ENCODE peak calls at places on chromosomes 3 and 15, in four cellular contexts. L is CD8-positive, alpha-beta T cell; X is prostate gland; J is psoas muscle. D is an unnamed sample.
A peak's percentile ranks its signal among the peaks of the same experiment; 100 is the strongest.

GRCh38 chr15:59995568-59996349 is 8.4 kb upstream of the FOXB1 start:
- DNase-seq in J (no peak), L (no peak), X (no peak), D (no peak)

GRCh38 chr15:44861439-44861910 is 95.0 kb upstream of the TERB2 start:
- DNase-seq in J (no peak), L (no peak), X (no peak), D (no peak)

GRCh38 chr3:4394048-4394447 is 73.0 kb downstream of the SUMF1 start:
- DNase-seq in J (no peak), L (peak; percentile 32), X (no peak), D (no peak)

GRCh38 chr3:17730318-17730967 is 12.0 kb downstream of the TBC1D5 start:
- DNase-seq in X (no peak), J (no peak), L (no peak), D (no peak)

GRCh38 chr15:90530250-90531051 is 728 bp downstream of the CRTC3 start:
- DNase-seq in X (peak; percentile 45), L (peak; percentile 59), J (peak; percentile 57), D (peak; percentile 18)

GRCh38 chr3:173371848-173372487 is 25.6 kb upstream of the NLGN1 start:
- DNase-seq in X (peak; percentile 5), L (no peak), J (no peak), D (no peak)

GRCh38 chr3:170320471-170321121 is 36.9 kb upstream of the SKIL start:
- DNase-seq in X (no peak), L (no peak), J (no peak), D (no peak)

GRCh38 chr3:188962253-188963247 is 209.2 kb upstream of the TPRG1 start:
- DNase-seq in L (no peak), J (no peak), X (no peak), D (no peak)

GRCh38 chr3:2923390-2923789 is 186.8 kb downstream of the IL5RA start:
- DNase-seq in L (no peak), X (no peak), J (no peak), D (no peak)

GRCh38 chr3:172259726-172260248 is 188.5 kb downstream of the GHSR start:
- DNase-seq in L (no peak), J (no peak), X (no peak), D (no peak)

GRCh38 chr3:185693985-185694675 is 108.0 kb downstream of the SENP2 start:
- DNase-seq in X (no peak), J (no peak), L (no peak), D (no peak)

GRCh38 chr3:50453907-50454306 is 49.5 kb downstream of the CACNA2D2 start:
- DNase-seq in L (no peak), J (no peak), X (no peak), D (no peak)

GRCh38 chr3:9064251-9064650 is 101.0 kb upstream of the RAD18 start:
- DNase-seq in L (no peak), J (no peak), X (no peak), D (no peak)

GRCh38 chr3:120772081-120772480 is 29.5 kb downstream of the GTF2E1 start:
- DNase-seq in L (no peak), J (no peak), X (no peak), D (no peak)

GRCh38 chr15:35713733-35714132 is 167.8 kb upstream of the DPH6 start:
- DNase-seq in L (no peak), J (no peak), X (no peak), D (no peak)

GRCh38 chr3:110180733-110181132 is 843.4 kb upstream of the DPPA4 start:
- DNase-seq in X (no peak), J (peak; percentile 12), L (no peak), D (no peak)

GRCh38 chr3:115975353-115975752 is 352.0 kb downstream of the GAP43 start:
- DNase-seq in L (no peak), X (no peak), J (no peak), D (no peak)

GRCh38 chr3:13595001-13595421 is 46.1 kb downstream of the FBLN2 start:
- DNase-seq in L (no peak), X (no peak), J (no peak), D (no peak)

GRCh38 chr3:49802719-49803463 is at the start of gene INKA1:
- DNase-seq in X (peak; percentile 89), L (peak; percentile 90), J (peak; percentile 90), D (peak; percentile 88)

GRCh38 chr15:37576952-37577351 is 357.5 kb upstream of the TMCO5A start:
- DNase-seq in L (no peak), J (no peak), X (no peak), D (no peak)

GRCh38 chr3:20037255-20037996 is 2.8 kb upstream of the KAT2B start:
- DNase-seq in X (no peak), J (no peak), L (no peak), D (no peak)

GRCh38 chr3:58521002-58521670 is 15.9 kb downstream of the ACOX2 start:
- DNase-seq in X (no peak), L (no peak), J (no peak), D (no peak)

GRCh38 chr3:188369526-188369925 is 215.6 kb downstream of the LPP start:
- DNase-seq in J (no peak), X (no peak), L (no peak), D (no peak)

GRCh38 chr15:58043192-58043903 is 22.2 kb downstream of the ALDH1A2 start:
- DNase-seq in X (peak; percentile 27), L (peak; percentile 44), J (peak; percentile 21), D (no peak)

GRCh38 chr3:64300790-64301423 is 75.6 kb upstream of the PRICKLE2 start:
- DNase-seq in L (no peak), X (no peak), J (no peak), D (no peak)

GRCh38 chr15:90681480-90681879 is 35.7 kb upstream of the BLM start:
- DNase-seq in X (no peak), L (no peak), J (peak; percentile 38), D (no peak)

GRCh38 chr15:46815765-46816164 is 901.5 kb upstream of the SEMA6D start:
- DNase-seq in L (no peak), J (no peak), X (no peak), D (no peak)

GRCh38 chr3:140902791-140903190 is 38.8 kb upstream of the SLC25A36 start:
- DNase-seq in J (no peak), X (no peak), L (no peak), D (no peak)

GRCh38 chr3:168090306-168091085 is 5.2 kb downstream of the GOLIM4 start:
- DNase-seq in X (no peak), L (no peak), J (no peak), D (no peak)

GRCh38 chr3:149020196-149020838 is 29.0 kb downstream of the GYG1 start:
- DNase-seq in J (peak; percentile 25), X (no peak), L (no peak), D (no peak)

GRCh38 chr3:181735921-181736320 is 24.2 kb downstream of the SOX2 start:
- DNase-seq in L (no peak), J (no peak), X (no peak), D (no peak)

GRCh38 chr3:59451041-59451763 is 401.4 kb upstream of the CFAP20DC start:
- DNase-seq in J (no peak), L (peak; percentile 58), X (no peak), D (peak; percentile 97)

GRCh38 chr15:65411470-65412071 is 11.2 kb downstream of the IGDCC4 start:
- DNase-seq in X (no peak), J (no peak), L (no peak), D (no peak)

GRCh38 chr15:80991446-80991845 is 1.8 kb upstream of the MESD start:
- DNase-seq in L (no peak), X (no peak), J (peak; percentile 61), D (no peak)

GRCh38 chr3:97821413-97821809 is 400 bp upstream of the CRYBG3 start:
- DNase-seq in X (peak; percentile 19), L (peak; percentile 54), J (peak; percentile 49), D (no peak)
- H3K27ac ChIP-seq in X (peak overlapping the region; percentile 79), L (peak overlapping the region; percentile 11), J (peak overlapping the region; percentile 93), D (peak overlapping the region; percentile 53)

GRCh38 chr15:41779662-41780157 is 5.4 kb downstream of the MAPKBP1 start:
- DNase-seq in J (no peak), X (no peak), L (no peak), D (no peak)

GRCh38 chr15:41778503-41778902 is 4.2 kb downstream of the MAPKBP1 start:
- DNase-seq in L (no peak), X (no peak), J (no peak), D (no peak)

GRCh38 chr15:41774873-41775417 is 661 bp downstream of the MAPKBP1 start:
- DNase-seq in L (peak; percentile 16), X (no peak), J (no peak), D (no peak)

GRCh38 chr15:41775651-41776050 is 1.4 kb downstream of the MAPKBP1 start:
- DNase-seq in L (no peak), X (no peak), J (no peak), D (no peak)

DNA sequence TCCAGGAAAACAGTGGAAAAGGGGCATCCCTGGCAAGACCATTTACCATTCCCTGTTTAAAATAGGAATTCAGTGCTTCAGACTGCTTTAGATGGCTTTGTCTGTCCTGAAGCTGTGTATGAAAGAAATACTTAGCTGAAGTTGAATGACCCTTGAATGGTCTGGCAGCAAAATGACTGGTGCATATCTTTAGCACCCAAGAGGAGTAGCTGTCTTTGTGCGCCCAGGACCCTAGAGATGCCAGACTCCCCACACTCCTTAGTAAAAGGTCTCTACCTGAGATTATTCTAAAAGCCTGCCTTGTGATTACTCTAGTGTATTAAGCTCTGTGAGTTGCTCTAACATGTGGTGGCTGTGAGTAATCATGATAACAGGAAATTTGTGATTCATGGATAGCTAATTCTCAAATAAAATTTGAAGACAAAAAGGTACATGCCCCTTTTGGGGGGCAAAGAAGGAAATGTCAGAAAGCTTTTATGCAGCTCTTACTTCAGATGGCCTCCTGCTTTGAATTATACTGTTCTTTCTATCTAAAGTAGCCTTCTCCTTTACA is 3.2 kb downstream of the MAPKBP1 start:
- DNase-seq in X (no peak), J (no peak), L (no peak), D (no peak)
- H3K4me1 ChIP-seq in X (no peaks in the 10 kb centered on the region), J (peaks cover 42% of the 10 kb centered on the region), L (peaks cover 46% of the 10 kb centered on the region), D (peaks cover 50% of the 10 kb centered on the region)

GRCh38 chr3:87313641-87314040 is 37.3 kb upstream of the POU1F1 start:
- DNase-seq in J (no peak), L (no peak), X (no peak), D (no peak)

GRCh38 chr3:87320748-87321634 is 44.6 kb upstream of the POU1F1 start:
- DNase-seq in J (no peak), L (no peak), X (no peak), D (no peak)

GRCh38 chr3:87324609-87325008 is 48.2 kb upstream of the POU1F1 start:
- DNase-seq in X (no peak), L (no peak), J (no peak), D (no peak)

GRCh38 chr3:87317779-87318178 is 41.4 kb upstream of the POU1F1 start:
- DNase-seq in X (no peak), L (no peak), J (no peak), D (no peak)

GRCh38 chr3:87318609-87319008 is 42.2 kb upstream of the POU1F1 start:
- DNase-seq in X (no peak), J (no peak), L (no peak), D (no peak)
- H3K27ac ChIP-seq in X (no peak overlapping the region), J (no peak overlapping the region), L (no peak overlapping the region), D (no peak overlapping the region)

DNA sequence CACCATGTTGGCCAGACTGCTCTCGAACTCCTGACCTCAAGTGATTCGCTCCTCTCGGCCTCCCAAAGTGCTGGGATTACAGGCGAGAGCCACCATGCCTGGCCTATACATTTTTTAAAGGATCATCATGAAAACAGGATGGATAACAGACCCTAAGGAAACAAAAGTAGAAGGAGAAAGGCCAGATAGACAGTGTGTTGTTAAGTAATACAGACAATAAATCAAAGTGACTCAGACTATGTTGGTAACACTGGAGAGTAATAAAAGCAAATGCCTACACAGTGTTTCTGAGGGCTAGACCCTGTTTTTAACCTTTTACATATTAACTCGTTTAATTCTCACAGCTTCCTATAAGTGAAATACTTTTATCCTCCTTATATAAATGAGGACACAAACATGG is 133.8 kb upstream of the MCTP2 start:
- DNase-seq in X (no peak), L (no peak), J (no peak), D (no peak)
- H3K4me1 ChIP-seq in X (no peaks in the 10 kb centered on the region), L (no peaks in the 10 kb centered on the region), J (no peaks in the 10 kb centered on the region), D (no peaks in the 10 kb centered on the region)